ENCODE peak calls at places on chromosomes 4 and X, in ten cellular contexts. D, B, S, L, K, X, I, P, W and R are unnamed samples.

GRCh38 chrX:86171366-86171765 is 23.1 kb downstream of the DACH2 start:
- DNase-seq in D (peak; percentile 49), B (peak; percentile 47), S (no peak), L (no peak), K (peak; percentile 16), X (no peak), I (no peak), P (no peak), W (no peak), R (no peak)

GRCh38 chr4:90842960-90843359 is 715.8 kb downstream of the CCSER1 start:
- DNase-seq in D (no peak), B (peak; percentile 56), S (no peak), L (no peak), K (no peak), X (no peak), I (no peak), P (no peak), W (peak; percentile 49), R (no peak)

GRCh38 chr4:56953680-56954520 is 23.5 kb downstream of the NOA1 start:
- DNase-seq in D (no peak), B (no peak), S (no peak), L (no peak), K (no peak), X (no peak), I (no peak), P (no peak), W (no peak), R (peak; percentile 3)

GRCh38 chr4:3496021-3496420 is 32.9 kb downstream of the DOK7 start:
- DNase-seq in D (no peak), B (no peak), S (no peak), L (no peak), K (no peak), X (no peak), I (no peak), P (no peak), W (no peak), R (no peak)

GRCh38 chr4:11050766-11051165 is 366.2 kb upstream of the CLNK start:
- DNase-seq in D (no peak), B (no peak), S (no peak), L (no peak), K (no peak), X (no peak), I (no peak), P (no peak), W (no peak), R (no peak)

GRCh38 chrX:153487590-153488071 is 7.1 kb upstream of the BGN start:
- DNase-seq in D (no peak), B (no peak), S (no peak), L (no peak), K (no peak), X (no peak), I (peak; percentile 41), P (no peak), W (no peak), R (no peak)

GRCh38 chr4:174317531-174317930 is 33.8 kb downstream of the CEP44 start:
- DNase-seq in D (no peak), B (no peak), S (peak; percentile 67), L (no peak), K (peak; percentile 35), X (no peak), I (no peak), P (no peak), W (no peak), R (no peak)

GRCh38 chrX:130778773-130779172 is 124.2 kb downstream of the ENOX2 start:
- DNase-seq in D (no peak), B (no peak), S (no peak), L (no peak), K (no peak), X (no peak), I (no peak), P (no peak), W (no peak), R (no peak)

GRCh38 chrX:30865020-30865419 is 24.0 kb downstream of the TAB3 start:
- DNase-seq in D (peak; percentile 7), B (peak; percentile 26), S (no peak), L (no peak), K (peak; percentile 1), X (no peak), I (no peak), P (no peak), W (no peak), R (no peak)

GRCh38 chr4:126898815-126899214 is 733.9 kb upstream of the INTU start:
- DNase-seq in D (no peak), B (no peak), S (no peak), L (no peak), K (no peak), X (no peak), I (no peak), P (no peak), W (no peak), R (no peak)
- H3K27ac ChIP-seq in D (no peak overlapping the region), B (no peak overlapping the region), S (no peak overlapping the region), L (no peak overlapping the region), K (peak overlapping the region; percentile 92), X (no peak overlapping the region), I (peak overlapping the region; percentile 75), P (no peak overlapping the region), W (no peak overlapping the region), R (no peak overlapping the region)

GRCh38 chrX:71604141-71604540 is 14.2 kb downstream of the CXCR3 start:
- DNase-seq in D (no peak), B (no peak), S (no peak), L (no peak), K (peak; percentile 3), X (no peak), I (no peak), P (no peak), W (no peak), R (no peak)

GRCh38 chrX:71606536-71607216 is 11.6 kb downstream of the CXCR3 start:
- DNase-seq in D (no peak), B (no peak), S (no peak), L (no peak), K (no peak), X (no peak), I (no peak), P (no peak), W (no peak), R (no peak)

GRCh38 chrX:71609095-71609750 is 9.1 kb downstream of the CXCR3 start:
- DNase-seq in D (peak; percentile 52), B (no peak), S (no peak), L (no peak), K (no peak), X (no peak), I (no peak), P (no peak), W (no peak), R (no peak)

GRCh38 chrX:71604796-71605568 is 13.3 kb downstream of the CXCR3 start:
- DNase-seq in D (no peak), B (no peak), S (no peak), L (no peak), K (no peak), X (no peak), I (no peak), P (no peak), W (no peak), R (no peak)

DNA sequence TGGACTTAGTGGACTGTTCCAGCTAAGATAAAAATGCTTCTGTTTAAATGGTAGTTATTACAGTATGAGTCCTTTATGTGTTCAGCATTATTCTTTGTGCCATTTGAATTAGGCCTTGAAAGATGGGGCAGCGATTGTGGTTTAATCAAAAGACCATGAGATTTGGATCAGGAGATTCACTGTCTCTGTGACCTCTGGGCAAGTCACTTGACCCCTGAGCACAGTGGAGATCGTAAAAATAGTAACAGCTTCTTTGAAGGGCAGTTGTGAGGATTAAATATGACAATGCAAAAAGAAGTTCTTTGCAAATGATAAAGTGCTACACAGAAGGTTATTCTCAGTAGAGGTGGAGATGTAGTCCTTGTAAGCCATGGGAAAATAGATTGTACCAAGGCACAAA is 10.8 kb downstream of the CXCR3 start:
- DNase-seq in D (no peak), B (no peak), S (no peak), L (no peak), K (no peak), X (no peak), I (no peak), P (no peak), W (no peak), R (no peak)
- H3K27ac ChIP-seq in D (no peak overlapping the region), B (no peak overlapping the region), S (no peak overlapping the region), L (no peak overlapping the region), K (no peak overlapping the region), X (no peak overlapping the region), I (peak overlapping the region; percentile 5), P (no peak overlapping the region), W (no peak overlapping the region), R (no peak overlapping the region)

GRCh38 chrX:116384406-116384805 is 52.0 kb upstream of the SLC6A14 start:
- DNase-seq in D (no peak), B (peak; percentile 3), S (no peak), L (no peak), K (no peak), X (no peak), I (peak; percentile 12), P (no peak), W (no peak), R (no peak)

GRCh38 chrX:116378961-116379360 is 57.4 kb upstream of the SLC6A14 start:
- DNase-seq in D (no peak), B (no peak), S (no peak), L (no peak), K (no peak), X (no peak), I (no peak), P (no peak), W (no peak), R (no peak)

DNA sequence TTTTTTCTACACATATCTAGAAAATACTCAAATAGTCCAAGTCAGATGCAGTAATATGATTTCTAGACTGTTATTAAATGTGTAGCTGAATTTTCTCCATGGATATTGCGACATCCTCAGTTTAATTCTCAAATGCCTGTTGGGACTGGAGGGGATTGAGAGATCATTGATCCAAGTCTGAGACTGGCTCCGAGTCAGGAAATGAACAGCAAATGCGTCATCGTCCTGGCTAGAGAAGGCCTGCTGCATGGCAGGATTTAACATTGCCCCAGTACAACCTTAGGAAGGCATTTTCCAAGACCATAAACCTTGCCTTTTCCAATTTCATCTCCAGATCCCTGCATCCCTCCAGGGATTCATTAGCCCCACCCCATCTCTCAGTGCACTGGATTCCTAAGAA is 56.6 kb upstream of the SLC6A14 start:
- DNase-seq in D (no peak), B (no peak), S (no peak), L (no peak), K (no peak), X (peak; percentile 52), I (peak; percentile 22), P (no peak), W (no peak), R (no peak)
- H3K27ac ChIP-seq in D (no peak overlapping the region), B (no peak overlapping the region), S (no peak overlapping the region), L (no peak overlapping the region), K (no peak overlapping the region), X (peak overlapping the region; percentile 51), I (no peak overlapping the region), P (no peak overlapping the region), W (no peak overlapping the region), R (no peak overlapping the region)

DNA sequence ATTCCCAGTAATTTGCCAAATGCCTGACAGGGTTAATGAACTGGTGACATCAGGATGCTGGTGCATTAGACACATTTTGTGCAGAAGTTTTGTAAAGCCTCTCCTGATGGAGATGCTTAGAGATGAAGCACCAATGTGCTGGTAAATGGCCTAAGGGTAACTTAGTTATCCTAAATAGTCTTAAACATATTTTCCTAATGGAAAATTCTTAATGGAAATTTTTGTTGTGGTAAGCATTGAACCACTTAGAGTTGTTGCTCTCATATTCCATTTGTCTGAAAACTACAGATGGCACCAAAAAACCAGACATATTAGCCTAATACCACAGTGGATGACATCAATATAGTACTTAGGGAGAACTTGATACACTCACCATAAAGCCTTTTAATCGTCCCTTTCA is 154.5 kb upstream of the ANK2 start:
- DNase-seq in D (no peak), B (no peak), S (no peak), L (no peak), K (no peak), X (no peak), I (no peak), P (no peak), W (no peak), R (no peak)
- H3K27ac ChIP-seq in D (no peak overlapping the region), B (no peak overlapping the region), S (no peak overlapping the region), L (no peak overlapping the region), K (no peak overlapping the region), X (no peak overlapping the region), I (no peak overlapping the region), P (peak overlapping the region; percentile 80), W (no peak overlapping the region), R (peak overlapping the region; percentile 78)